ENCODE peak calls at places on chromosomes 12 and 14, in six cellular contexts. One of them, this sample, is unnamed.

GRCh38 chr12:125249066-125249824 is 184.0 kb downstream of the AACS start:
- DNase-seq in non-pigmented ciliary epithelial cell: no peak
- DNase-seq in stimulated activated CD8-positive, alpha-beta memory T cell treated with anti-CD3 and anti-CD28 coated beads, Interleukin-15, amount 100 ng/mL, for 4 hours: no peak
- DNase-seq in foreskin fibroblast: no peak
- DNase-seq in SHP77: no peak
- DNase-seq in hepatic stellate cell: no peak
- DNase-seq in this sample: no peak

GRCh38 chr12:125455556-125455955 is 390.3 kb downstream of the AACS start:
- DNase-seq in non-pigmented ciliary epithelial cell: no peak
- DNase-seq in stimulated activated CD8-positive, alpha-beta memory T cell treated with anti-CD3 and anti-CD28 coated beads, Interleukin-15, amount 100 ng/mL, for 4 hours: no peak
- DNase-seq in foreskin fibroblast: no peak
- DNase-seq in SHP77: no peak
- DNase-seq in hepatic stellate cell: no peak
- DNase-seq in this sample: no peak

GRCh38 chr12:1318327-1319031 is 275.9 kb downstream of the FBXL14 start:
- DNase-seq in non-pigmented ciliary epithelial cell: no peak
- DNase-seq in stimulated activated CD8-positive, alpha-beta memory T cell treated with anti-CD3 and anti-CD28 coated beads, Interleukin-15, amount 100 ng/mL, for 4 hours: no peak
- DNase-seq in foreskin fibroblast: peak
- DNase-seq in SHP77: peak
- DNase-seq in hepatic stellate cell: no peak
- DNase-seq in this sample: no peak

GRCh38 chr12:25001311-25001710 is 52.4 kb upstream of the BCAT1 start:
- DNase-seq in non-pigmented ciliary epithelial cell: no peak
- DNase-seq in stimulated activated CD8-positive, alpha-beta memory T cell treated with anti-CD3 and anti-CD28 coated beads, Interleukin-15, amount 100 ng/mL, for 4 hours: no peak
- DNase-seq in foreskin fibroblast: no peak
- DNase-seq in SHP77: no peak
- DNase-seq in hepatic stellate cell: no peak
- DNase-seq in this sample: no peak

GRCh38 chr12:50986961-50987737 is 34.8 kb downstream of the HIGD1C start:
- DNase-seq in non-pigmented ciliary epithelial cell: no peak
- DNase-seq in stimulated activated CD8-positive, alpha-beta memory T cell treated with anti-CD3 and anti-CD28 coated beads, Interleukin-15, amount 100 ng/mL, for 4 hours: no peak
- DNase-seq in foreskin fibroblast: peak
- DNase-seq in SHP77: peak
- DNase-seq in hepatic stellate cell: peak
- DNase-seq in this sample: no peak

GRCh38 chr12:102281231-102281630 is 83.6 kb upstream of the PMCH start:
- DNase-seq in non-pigmented ciliary epithelial cell: no peak
- DNase-seq in stimulated activated CD8-positive, alpha-beta memory T cell treated with anti-CD3 and anti-CD28 coated beads, Interleukin-15, amount 100 ng/mL, for 4 hours: no peak
- DNase-seq in foreskin fibroblast: no peak
- DNase-seq in SHP77: no peak
- DNase-seq in hepatic stellate cell: no peak
- DNase-seq in this sample: no peak

GRCh38 chr14:24381363-24382102 is 13.5 kb downstream of the NFATC4 start:
- DNase-seq in non-pigmented ciliary epithelial cell: no peak
- DNase-seq in stimulated activated CD8-positive, alpha-beta memory T cell treated with anti-CD3 and anti-CD28 coated beads, Interleukin-15, amount 100 ng/mL, for 4 hours: no peak
- DNase-seq in foreskin fibroblast: no peak
- DNase-seq in SHP77: no peak
- DNase-seq in hepatic stellate cell: no peak
- DNase-seq in this sample: no peak

GRCh38 chr12:1534708-1535107 is 59.7 kb downstream of the FBXL14 start:
- DNase-seq in non-pigmented ciliary epithelial cell: no peak
- DNase-seq in stimulated activated CD8-positive, alpha-beta memory T cell treated with anti-CD3 and anti-CD28 coated beads, Interleukin-15, amount 100 ng/mL, for 4 hours: no peak
- DNase-seq in foreskin fibroblast: no peak
- DNase-seq in SHP77: no peak
- DNase-seq in hepatic stellate cell: no peak
- DNase-seq in this sample: no peak

GRCh38 chr14:96888158-96888557 is 91.0 kb downstream of the VRK1 start:
- DNase-seq in non-pigmented ciliary epithelial cell: no peak
- DNase-seq in stimulated activated CD8-positive, alpha-beta memory T cell treated with anti-CD3 and anti-CD28 coated beads, Interleukin-15, amount 100 ng/mL, for 4 hours: no peak
- DNase-seq in foreskin fibroblast: no peak
- DNase-seq in SHP77: no peak
- DNase-seq in hepatic stellate cell: no peak
- DNase-seq in this sample: no peak

GRCh38 chr14:75440733-75441474 is 13.1 kb downstream of the JDP2 start:
- DNase-seq in non-pigmented ciliary epithelial cell: peak
- DNase-seq in stimulated activated CD8-positive, alpha-beta memory T cell treated with anti-CD3 and anti-CD28 coated beads, Interleukin-15, amount 100 ng/mL, for 4 hours: no peak
- DNase-seq in foreskin fibroblast: peak
- DNase-seq in SHP77: no peak
- DNase-seq in hepatic stellate cell: no peak
- DNase-seq in this sample: no peak

GRCh38 chr12:22056607-22057006 is 10.6 kb downstream of the CMAS start:
- DNase-seq in non-pigmented ciliary epithelial cell: no peak
- DNase-seq in stimulated activated CD8-positive, alpha-beta memory T cell treated with anti-CD3 and anti-CD28 coated beads, Interleukin-15, amount 100 ng/mL, for 4 hours: no peak
- DNase-seq in foreskin fibroblast: no peak
- DNase-seq in SHP77: no peak
- DNase-seq in hepatic stellate cell: no peak
- DNase-seq in this sample: no peak

GRCh38 chr14:92513966-92514843 is 624 bp downstream of the RIN3 start:
- DNase-seq in non-pigmented ciliary epithelial cell: no peak
- DNase-seq in stimulated activated CD8-positive, alpha-beta memory T cell treated with anti-CD3 and anti-CD28 coated beads, Interleukin-15, amount 100 ng/mL, for 4 hours: no peak
- DNase-seq in foreskin fibroblast: peak
- DNase-seq in SHP77: no peak
- DNase-seq in hepatic stellate cell: peak
- DNase-seq in this sample: peak

GRCh38 chr12:99004799-99005474 is 359.8 kb downstream of the APAF1 start:
- DNase-seq in non-pigmented ciliary epithelial cell: no peak
- DNase-seq in stimulated activated CD8-positive, alpha-beta memory T cell treated with anti-CD3 and anti-CD28 coated beads, Interleukin-15, amount 100 ng/mL, for 4 hours: no peak
- DNase-seq in foreskin fibroblast: no peak
- DNase-seq in SHP77: no peak
- DNase-seq in hepatic stellate cell: no peak
- DNase-seq in this sample: peak

GRCh38 chr12:123160801-123161487 is 10.1 kb upstream of the PITPNM2 start:
- DNase-seq in non-pigmented ciliary epithelial cell: no peak
- DNase-seq in stimulated activated CD8-positive, alpha-beta memory T cell treated with anti-CD3 and anti-CD28 coated beads, Interleukin-15, amount 100 ng/mL, for 4 hours: no peak
- DNase-seq in foreskin fibroblast: peak
- DNase-seq in SHP77: no peak
- DNase-seq in hepatic stellate cell: no peak
- DNase-seq in this sample: no peak

This sample was measured in glutamatergic neuron.